ENCODE peak calls at places on chromosomes 16 and 17, in four cellular contexts. J, S, D and C are unnamed samples.
A peak's percentile ranks its signal among the peaks of the same experiment; 100 is the strongest.

GRCh38 chr17:14123579-14124278 is 54.4 kb downstream of the COX10 start:
- DNase-seq in J (no peak), S (peak; percentile 15), D (no peak), C (no peak)

GRCh38 chr17:4899341-4900230 is at the start of gene C17orf107:
- DNase-seq in S (no peak), J (no peak), D (no peak), C (peak; percentile 84)

GRCh38 chr17:9587969-9588656 is 11.7 kb downstream of the CFAP52 start:
- DNase-seq in D (peak; percentile 15), S (no peak), J (no peak), C (no peak)

GRCh38 chr16:79218358-79218757 is 382.2 kb downstream of the MAF start:
- DNase-seq in J (no peak), S (no peak), D (no peak), C (no peak)

GRCh38 chr16:65727534-65728137 is 605.8 kb upstream of the CDH11 start:
- DNase-seq in S (no peak), D (peak; percentile 15), J (no peak), C (no peak)

GRCh38 chr16:46830417-46830901 is 521 bp downstream of the C16orf87 start:
- DNase-seq in S (no peak), D (no peak), J (no peak), C (peak; percentile 57)

GRCh38 chr16:35516551-35516950 is 2057.1 kb downstream of the TP53TG3F start:
- DNase-seq in S (no peak), D (no peak), J (no peak), C (no peak)

GRCh38 chr16:974606-975312 is 4.0 kb upstream of the LMF1 start:
- DNase-seq in D (no peak), J (no peak), S (no peak), C (no peak)

GRCh38 chr16:79047337-79047736 is 553.2 kb downstream of the MAF start:
- DNase-seq in S (no peak), J (peak; percentile 28), D (peak; percentile 29), C (no peak)

GRCh38 chr16:26818393-26818792 is 248.3 kb upstream of the C16orf82 start:
- DNase-seq in D (no peak), S (no peak), J (no peak), C (no peak)

GRCh38 chr17:70190959-70191805 is 21.9 kb downstream of the KCNJ2 start:
- DNase-seq in J (no peak), D (no peak), S (no peak), C (no peak)

GRCh38 chr16:88487920-88488842 is 35.1 kb downstream of the ZFPM1 start:
- DNase-seq in S (no peak), D (peak; percentile 92), J (no peak), C (no peak)

GRCh38 chr16:78127130-78127529 is 27.7 kb downstream of the WWOX start:
- DNase-seq in S (no peak), J (no peak), D (no peak), C (no peak)

GRCh38 chr17:57976594-57976993 is 11.5 kb downstream of the VEZF1 start:
- DNase-seq in J (no peak), D (no peak), S (no peak), C (no peak)

GRCh38 chr17:80001376-80001775 is 34.3 kb downstream of the TBC1D16 start:
- DNase-seq in S (no peak), D (no peak), J (no peak), C (no peak)

GRCh38 chr17:67672592-67672991 is 45.1 kb upstream of the NOL11 start:
- DNase-seq in S (no peak), J (no peak), D (no peak), C (no peak)

GRCh38 chr16:26078971-26079370 is 387.2 kb downstream of the HS3ST4 start:
- DNase-seq in D (no peak), S (no peak), J (no peak), C (no peak)

GRCh38 chr17:1267471-1267947 is 2.7 kb upstream of the BHLHA9 start:
- DNase-seq in J (no peak), D (no peak), S (no peak), C (no peak)

GRCh38 chr17:31522987-31523495 is 131.6 kb downstream of the RAB11FIP4 start:
- DNase-seq in S (no peak), D (no peak), J (no peak), C (no peak)

GRCh38 chr17:66143657-66144282 is 48.2 kb downstream of the CEP112 start:
- DNase-seq in J (no peak), S (no peak), D (no peak), C (no peak)

GRCh38 chr16:81717662-81718189 is 61.4 kb upstream of the PLCG2 start:
- DNase-seq in J (no peak), D (no peak), S (peak; percentile 52), C (no peak)

GRCh38 chr17:78903101-78903779 is at the start of gene CEP295NL:
- DNase-seq in D (peak; percentile 47), J (peak; percentile 33), S (no peak), C (no peak)

GRCh38 chr16:68298907-68299515 is 11.7 kb downstream of the SLC7A6OS start:
- DNase-seq in D (peak; percentile 77), S (no peak), J (no peak), C (no peak)

GRCh38 chr16:67157892-67158635 is 1.6 kb downstream of the TRADD start:
- DNase-seq in J (no peak), D (no peak), S (no peak), C (no peak)

GRCh38 chr16:80664226-80664625 is 123.4 kb downstream of the DYNLRB2 start:
- DNase-seq in S (no peak), D (no peak), J (no peak), C (no peak)

GRCh38 chr17:81066072-81066471 is 31.1 kb downstream of the BAIAP2 start:
- DNase-seq in D (no peak), S (no peak), J (no peak), C (no peak)

GRCh38 chr17:43936434-43936833 is 5.8 kb downstream of the PPY start:
- DNase-seq in S (no peak), J (no peak), D (no peak), C (no peak)

GRCh38 chr17:54903375-54903774 is 2.7 kb downstream of the TOM1L1 start:
- DNase-seq in J (no peak), D (peak; percentile 84), S (no peak), C (no peak)

GRCh38 chr16:76059186-76059585 is 218.0 kb upstream of the CNTNAP4 start:
- DNase-seq in D (no peak), J (no peak), S (no peak), C (no peak)

GRCh38 chr17:7686221-7687071 is 844 bp downstream of the TP53 start:
- DNase-seq in S (peak; percentile 86), D (peak; percentile 77), J (peak; percentile 74), C (peak; percentile 75)

GRCh38 chr16:84643180-84643583 is 5.1 kb upstream of the KLHL36 start:
- DNase-seq in S (no peak), J (no peak), D (peak; percentile 35), C (no peak)

GRCh38 chr17:78602246-78602645 is 25.1 kb upstream of the DNAH17 start:
- DNase-seq in S (no peak), D (no peak), J (no peak), C (no peak)

GRCh38 chr16:31113420-31114124 is 3.9 kb upstream of the KAT8 start:
- DNase-seq in D (peak; percentile 57), S (no peak), J (no peak), C (no peak)

GRCh38 chr16:48824271-48824670 is 214.3 kb upstream of the N4BP1 start:
- DNase-seq in S (no peak), D (no peak), J (no peak), C (no peak)

GRCh38 chr16:65071371-65072311 is 50.2 kb downstream of the CDH11 start:
- DNase-seq in S (no peak), D (no peak), J (no peak), C (no peak)

GRCh38 chr16:70592106-70592571 is 54.2 kb upstream of the IL34 start:
- DNase-seq in S (no peak), J (no peak), D (no peak), C (no peak)
- TF ChIP-seq TCF7 in S (no peak), J (no peak), D (no peak), C (no peak)

GRCh38 chr17:2410951-2411350 is 10.1 kb upstream of the MNT start:
- DNase-seq in J (no peak), S (no peak), D (no peak), C (no peak)

GRCh38 chr17:2415081-2415480 is 14.2 kb upstream of the MNT start:
- DNase-seq in J (no peak), D (no peak), S (no peak), C (no peak)

GRCh38 chr17:2414665-2415064 is 13.8 kb upstream of the MNT start:
- DNase-seq in S (no peak), D (no peak), J (no peak), C (no peak)

GRCh38 chr17:2416010-2416734 is 15.3 kb upstream of the MNT start:
- DNase-seq in J (peak; percentile 69), S (no peak), D (peak; percentile 61), C (peak; percentile 94)

GRCh38 chr17:2412561-2413021 is 11.7 kb upstream of the MNT start:
- DNase-seq in J (no peak), S (no peak), D (no peak), C (peak; percentile 47)
- TF ChIP-seq MAX in J (no peak), S (no peak), D (no peak), C (no peak)

GRCh38 chr17:75517277-75517865 is 1.0 kb downstream of the TSEN54 start:
- DNase-seq in J (peak; percentile 40), S (no peak), D (no peak), C (no peak)

GRCh38 chr17:75516255-75516618 is at the start of gene TSEN54:
- DNase-seq in J (peak; percentile 97), D (peak; percentile 78), S (peak; percentile 33), C (peak; percentile 93)

GRCh38 chr17:75518983-75519540 is 2.7 kb downstream of the TSEN54 start:
- DNase-seq in J (no peak), D (no peak), S (no peak), C (peak; percentile 60)

GRCh38 chr17:75516619-75517276 is 420 bp downstream of the TSEN54 start:
- DNase-seq in S (no peak), D (no peak), J (peak; percentile 50), C (peak; percentile 46)

GRCh38 chr17:75518201-75518600 is 1.9 kb downstream of the TSEN54 start:
- DNase-seq in D (no peak), S (peak; percentile 28), J (no peak), C (no peak)
- TF ChIP-seq TCF7 in D (no peak), S (no peak), J (no peak), C (no peak)

DNA sequence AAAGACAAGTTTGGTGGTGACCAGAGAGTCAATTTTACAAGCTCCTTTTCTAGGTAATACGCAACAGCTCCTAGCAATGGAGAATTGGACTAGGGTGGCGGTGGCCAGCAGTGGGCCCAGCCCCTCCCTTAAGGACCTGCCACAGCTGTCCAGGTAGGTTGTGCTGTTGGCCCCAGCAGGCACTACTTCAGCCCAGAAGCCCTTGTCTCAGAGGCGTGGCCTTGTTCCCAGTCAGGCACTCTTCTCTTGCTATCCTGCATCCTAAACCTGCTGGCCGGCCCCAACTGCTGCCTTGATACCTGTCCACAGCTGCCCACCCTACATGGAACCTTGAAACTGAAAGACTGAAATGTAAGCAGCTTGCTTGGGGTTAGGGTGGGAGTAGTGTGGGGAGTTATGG is 989 bp upstream of the GALK1 start:
- DNase-seq in S (no peak), J (no peak), D (no peak), C (no peak)
- TF ChIP-seq MAX in S (no peak), J (no peak), D (no peak), C (no peak)